ENCODE peak calls at places on chromosomes 7 and 10, in six cellular contexts. A is BJ, G is AG04450, T is heart left ventricle, E is Peyer's patch, O is mammary epithelial cell. V is an unnamed sample.

GRCh38 chr7:108009873-108010272 is 6.9 kb upstream of the LAMB1 start:
- DNase-seq in T (no peak), O (no peak), G (no peak), A (no peak), E (no peak), V (no peak)

GRCh38 chr7:36109013-36109627 is 43.9 kb upstream of the EEPD1 start:
- DNase-seq in E (no peak), T (no peak), O (no peak), G (no peak), A (no peak), V (no peak)

GRCh38 chr10:52232561-52233350 is 81.3 kb upstream of the DKK1 start:
- DNase-seq in G (no peak), O (no peak), E (no peak), T (no peak), A (no peak), V (no peak)

GRCh38 chr10:680745-681144 is 8.7 kb downstream of the DIP2C start:
- DNase-seq in T (no peak), O (no peak), G (no peak), A (no peak), E (no peak), V (no peak)

GRCh38 chr7:3998060-3998459 is 684.0 kb upstream of the FOXK1 start:
- DNase-seq in E (no peak), O (no peak), G (no peak), A (no peak), T (no peak), V (no peak)

GRCh38 chr7:122166260-122166659 is 22.2 kb upstream of the AASS start:
- DNase-seq in E (no peak), A (no peak), G (no peak), T (no peak), O (no peak), V (no peak)

GRCh38 chr7:80781561-80781979 is 137.3 kb downstream of the SEMA3C start:
- DNase-seq in T (peak; percentile 46), A (peak; percentile 53), O (peak; percentile 70), E (no peak), G (peak; percentile 26), V (no peak)

GRCh38 chr10:128932071-128932820 is 534.8 kb upstream of the MGMT start:
- DNase-seq in T (no peak), E (no peak), O (no peak), A (no peak), G (no peak), V (no peak)

GRCh38 chr7:117085769-117086463 is 132.6 kb downstream of the ST7 start:
- DNase-seq in A (no peak), E (no peak), T (no peak), O (peak; percentile 52), G (no peak), V (no peak)

GRCh38 chr10:79936625-79937255 is 12.2 kb downstream of the SFTPD start:
- DNase-seq in T (no peak), G (no peak), E (no peak), A (no peak), O (no peak), V (no peak)

GRCh38 chr7:40944981-40945585 is 757.8 kb downstream of the INHBA start:
- DNase-seq in E (no peak), A (no peak), G (no peak), T (no peak), O (peak; percentile 27), V (no peak)

GRCh38 chr7:131431289-131431688 is 103.6 kb downstream of the MKLN1 start:
- DNase-seq in E (no peak), O (peak; percentile 96), T (peak; percentile 36), G (no peak), A (no peak), V (no peak)

GRCh38 chr10:18229839-18230238 is 89.6 kb downstream of the CACNB2 start:
- DNase-seq in O (peak; percentile 43), E (no peak), T (no peak), G (no peak), A (no peak), V (no peak)

GRCh38 chr7:72405389-72405788 is 6.7 kb downstream of the CALN1 start:
- DNase-seq in E (no peak), O (peak; percentile 6), G (no peak), T (no peak), A (no peak), V (peak; percentile 68)

GRCh38 chr7:148368562-148368961 is 222.0 kb upstream of the C7orf33 start:
- DNase-seq in O (no peak), G (no peak), E (no peak), A (no peak), T (no peak), V (peak; percentile 37)

GRCh38 chr10:61589547-61590243 is 73.0 kb upstream of the CABCOCO1 start:
- DNase-seq in T (no peak), G (no peak), A (no peak), O (no peak), E (no peak), V (no peak)

GRCh38 chr10:93067443-93068365 is 6.0 kb upstream of the CYP26A1 start:
- DNase-seq in E (no peak), A (no peak), O (no peak), T (no peak), G (no peak), V (no peak)

GRCh38 chr7:154302380-154302779 is 250.2 kb downstream of the DPP6 start:
- DNase-seq in O (no peak), E (no peak), G (no peak), T (no peak), A (no peak), V (no peak)

GRCh38 chr7:115478426-115478825 is 552.1 kb downstream of the TFEC start:
- DNase-seq in O (no peak), G (no peak), T (no peak), A (peak; percentile 9), E (no peak), V (no peak)

GRCh38 chr7:66297579-66297978 is 92.4 kb downstream of the TPST1 start:
- DNase-seq in G (no peak), T (no peak), A (no peak), O (peak; percentile 83), E (no peak), V (no peak)

GRCh38 chr10:59887006-59887405 is 19.4 kb downstream of the CCDC6 start:
- DNase-seq in E (no peak), A (no peak), O (no peak), G (no peak), T (no peak), V (no peak)

GRCh38 chr10:34031410-34031809 is 696.9 kb upstream of the NRP1 start:
- DNase-seq in O (peak; percentile 6), E (no peak), T (peak; percentile 22), G (no peak), A (no peak), V (no peak)

GRCh38 chr10:30141366-30141886 is 82.0 kb upstream of the JCAD start:
- DNase-seq in T (no peak), E (no peak), O (no peak), A (no peak), G (no peak), V (no peak)

GRCh38 chr10:69838853-69839252 is 37.1 kb downstream of the COL13A1 start:
- DNase-seq in O (no peak), G (no peak), E (no peak), T (no peak), A (no peak), V (no peak)

GRCh38 chr10:31947144-31947926 is 18.7 kb upstream of the ARHGAP12 start:
- DNase-seq in A (peak; percentile 90), E (no peak), O (peak; percentile 84), T (no peak), G (peak; percentile 88), V (no peak)

GRCh38 chr10:93160829-93161228 is 87.1 kb downstream of the CYP26A1 start:
- DNase-seq in E (no peak), A (peak; percentile 74), O (peak; percentile 41), T (peak; percentile 8), G (no peak), V (no peak)

GRCh38 chr7:27181176-27181520 is 3.9 kb downstream of the HOXA11 start:
- DNase-seq in O (no peak), G (no peak), E (no peak), T (no peak), A (no peak), V (no peak)
- H3K27me3 ChIP-seq in O (peaks cover 15% of the 10 kb centered on the region), G (peaks cover 92% of the 10 kb centered on the region), E (peaks cover 42% of the 10 kb centered on the region), T (peaks cover 96% of the 10 kb centered on the region), A (no peaks in the 10 kb centered on the region), V (peaks cover 3% of the 10 kb centered on the region)

GRCh38 chr10:96556003-96556402 is 30.8 kb downstream of the TM9SF3 start:
- DNase-seq in E (no peak), O (no peak), T (no peak), A (no peak), G (no peak), V (no peak)
- TF ChIP-seq CTCF in E (no peak), O (peak; percentile 48), T (peak; percentile 55), A (peak; percentile 48), G (peak; percentile 22), V (peak; percentile 36)

GRCh38 chr10:13437026-13437555 is 89.0 kb upstream of the SEPHS1 start:
- DNase-seq in G (no peak), E (no peak), O (no peak), T (no peak), A (no peak), V (no peak)

GRCh38 chr10:13439313-13439712 is 89.5 kb downstream of the BEND7 start:
- DNase-seq in G (no peak), A (no peak), E (no peak), T (no peak), O (no peak), V (no peak)

GRCh38 chr10:13439771-13440708 is 88.8 kb downstream of the BEND7 start:
- DNase-seq in T (peak; percentile 21), O (peak; percentile 43), G (no peak), E (peak; percentile 55), A (no peak), V (peak; percentile 41)

GRCh38 chr10:13441476-13441875 is 87.3 kb downstream of the BEND7 start:
- DNase-seq in G (no peak), O (no peak), E (no peak), A (no peak), T (no peak), V (no peak)

GRCh38 chr10:13440709-13441061 is 88.1 kb downstream of the BEND7 start:
- DNase-seq in G (no peak), T (no peak), A (no peak), E (no peak), O (no peak), V (no peak)
- H3K4me3 ChIP-seq in G (no peak overlapping the region), T (peak overlapping the region; percentile 42), A (no peak overlapping the region), E (no peak overlapping the region), O (no peak overlapping the region), V (no peak overlapping the region)

DNA sequence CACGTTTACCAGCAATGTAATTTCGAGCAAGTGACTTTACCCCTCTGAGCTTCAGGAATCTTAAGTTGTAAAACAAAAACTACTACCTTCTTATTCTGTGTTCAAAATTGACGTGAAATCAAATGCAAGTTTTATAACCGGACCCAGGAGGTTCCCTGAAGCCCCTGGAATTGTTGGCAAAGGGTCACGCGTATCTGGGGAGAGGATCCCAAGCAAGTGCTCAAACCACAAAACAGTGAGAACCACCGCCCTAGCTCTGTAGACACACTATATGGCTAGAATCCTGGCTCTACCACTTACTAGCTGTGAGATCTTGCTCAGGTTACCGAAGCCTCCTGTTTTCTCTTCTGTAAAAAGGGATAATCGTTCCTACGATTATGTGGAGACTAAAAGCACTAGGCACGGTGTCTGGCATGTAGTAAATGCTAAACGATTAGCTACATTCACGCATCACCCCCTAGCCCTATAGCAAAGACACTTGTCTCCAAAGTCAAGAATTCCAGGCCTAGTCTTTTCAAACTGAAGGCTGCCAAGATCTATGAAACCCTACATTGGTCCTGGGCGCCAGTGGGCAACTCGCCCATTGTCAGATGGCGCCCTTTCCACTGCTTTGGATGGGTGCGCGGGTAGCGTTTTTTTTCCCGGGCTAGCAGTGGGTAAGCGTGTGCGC is 11.8 kb upstream of the NKX2-3 start:
- DNase-seq in A (no peak), G (no peak), T (no peak), O (no peak), E (no peak), V (no peak)
- H3K27me3 ChIP-seq in A (peaks cover 58% of the 10 kb centered on the region), G (peaks cover 80% of the 10 kb centered on the region), T (peaks cover 67% of the 10 kb centered on the region), O (peaks cover 51% of the 10 kb centered on the region), E (peaks cover 5% of the 10 kb centered on the region), V (no peaks in the 10 kb centered on the region)

V was measured in GM06990.